ENCODE peak calls at places on chromosomes 6 and 20, in ten cellular contexts. One of them, this sample, is unnamed.

GRCh38 chr6:125301435-125302391 is at the start of gene HDDC2:
- DNase-seq in left ventricle myocardium superior: peak; percentile 88
- DNase-seq in T-helper 2 cell: peak; percentile 18
- DNase-seq in GM10248: peak; percentile 78
- DNase-seq in heart left ventricle: peak; percentile 91
- DNase-seq in activated T-cell treated with anti-CD3 and anti-CD28 coated beads, Interleukin-2, amount 50 U/mL, for 24 hours: peak; percentile 80
- DNase-seq in cerebellum: peak; percentile 68
- DNase-seq in iris pigment epithelial cell: peak; percentile 76
- DNase-seq in HTR-8/SVneo: peak; percentile 55
- DNase-seq in NCI-H69: peak; percentile 93
- DNase-seq in this sample: peak; percentile 75

GRCh38 chr6:109687271-109687721 is 3.7 kb downstream of the AK9 start:
- DNase-seq in NCI-H69: no peak
- DNase-seq in HTR-8/SVneo: no peak
- DNase-seq in T-helper 2 cell: no peak
- DNase-seq in heart left ventricle: no peak
- DNase-seq in left ventricle myocardium superior: no peak
- DNase-seq in GM10248: no peak
- DNase-seq in iris pigment epithelial cell: peak; percentile 91
- DNase-seq in cerebellum: no peak
- DNase-seq in activated T-cell treated with anti-CD3 and anti-CD28 coated beads, Interleukin-2, amount 50 U/mL, for 24 hours: no peak
- DNase-seq in this sample: peak; percentile 88

GRCh38 chr20:36856196-36856595 is 19.7 kb upstream of the TLDC2 start:
- DNase-seq in cerebellum: peak; percentile 69
- DNase-seq in GM10248: no peak
- DNase-seq in heart left ventricle: no peak
- DNase-seq in left ventricle myocardium superior: no peak
- DNase-seq in NCI-H69: no peak
- DNase-seq in T-helper 2 cell: no peak
- DNase-seq in iris pigment epithelial cell: no peak
- DNase-seq in HTR-8/SVneo: peak; percentile 91
- DNase-seq in activated T-cell treated with anti-CD3 and anti-CD28 coated beads, Interleukin-2, amount 50 U/mL, for 24 hours: no peak
- DNase-seq in this sample: no peak

GRCh38 chr6:169420912-169421543 is 167.4 kb upstream of the THBS2 start:
- DNase-seq in T-helper 2 cell: no peak
- DNase-seq in GM10248: no peak
- DNase-seq in left ventricle myocardium superior: no peak
- DNase-seq in heart left ventricle: no peak
- DNase-seq in NCI-H69: no peak
- DNase-seq in HTR-8/SVneo: no peak
- DNase-seq in iris pigment epithelial cell: peak; percentile 36
- DNase-seq in activated T-cell treated with anti-CD3 and anti-CD28 coated beads, Interleukin-2, amount 50 U/mL, for 24 hours: no peak
- DNase-seq in cerebellum: no peak
- DNase-seq in this sample: peak; percentile 46

GRCh38 chr6:130417951-130418350 is 52.1 kb downstream of the TMEM200A start:
- DNase-seq in T-helper 2 cell: no peak
- DNase-seq in NCI-H69: no peak
- DNase-seq in iris pigment epithelial cell: peak; percentile 93
- DNase-seq in activated T-cell treated with anti-CD3 and anti-CD28 coated beads, Interleukin-2, amount 50 U/mL, for 24 hours: no peak
- DNase-seq in GM10248: no peak
- DNase-seq in heart left ventricle: no peak
- DNase-seq in cerebellum: no peak
- DNase-seq in HTR-8/SVneo: no peak
- DNase-seq in left ventricle myocardium superior: no peak
- DNase-seq in this sample: peak; percentile 18

GRCh38 chr6:67475700-67476099 is 1159.4 kb upstream of the ADGRB3 start:
- DNase-seq in iris pigment epithelial cell: no peak
- DNase-seq in HTR-8/SVneo: no peak
- DNase-seq in NCI-H69: no peak
- DNase-seq in activated T-cell treated with anti-CD3 and anti-CD28 coated beads, Interleukin-2, amount 50 U/mL, for 24 hours: no peak
- DNase-seq in heart left ventricle: no peak
- DNase-seq in left ventricle myocardium superior: no peak
- DNase-seq in T-helper 2 cell: no peak
- DNase-seq in cerebellum: no peak
- DNase-seq in GM10248: no peak
- DNase-seq in this sample: no peak

GRCh38 chr20:23225407-23226060 is 125.1 kb upstream of the NXT1 start:
- DNase-seq in left ventricle myocardium superior: peak; percentile 58
- DNase-seq in heart left ventricle: no peak
- DNase-seq in HTR-8/SVneo: no peak
- DNase-seq in NCI-H69: no peak
- DNase-seq in GM10248: no peak
- DNase-seq in T-helper 2 cell: no peak
- DNase-seq in iris pigment epithelial cell: peak; percentile 98
- DNase-seq in cerebellum: no peak
- DNase-seq in activated T-cell treated with anti-CD3 and anti-CD28 coated beads, Interleukin-2, amount 50 U/mL, for 24 hours: no peak
- DNase-seq in this sample: peak; percentile 22

GRCh38 chr20:20457392-20458126 is 89.7 kb downstream of the INSM1 start:
- DNase-seq in heart left ventricle: no peak
- DNase-seq in T-helper 2 cell: no peak
- DNase-seq in HTR-8/SVneo: no peak
- DNase-seq in GM10248: no peak
- DNase-seq in activated T-cell treated with anti-CD3 and anti-CD28 coated beads, Interleukin-2, amount 50 U/mL, for 24 hours: no peak
- DNase-seq in cerebellum: no peak
- DNase-seq in NCI-H69: peak; percentile 92
- DNase-seq in iris pigment epithelial cell: peak; percentile 30
- DNase-seq in left ventricle myocardium superior: no peak
- DNase-seq in this sample: peak; percentile 55

GRCh38 chr6:11094411-11094851 is 797 bp downstream of the SMIM13 start:
- DNase-seq in NCI-H69: peak; percentile 83
- DNase-seq in iris pigment epithelial cell: peak; percentile 64
- DNase-seq in activated T-cell treated with anti-CD3 and anti-CD28 coated beads, Interleukin-2, amount 50 U/mL, for 24 hours: no peak
- DNase-seq in cerebellum: peak; percentile 46
- DNase-seq in heart left ventricle: no peak
- DNase-seq in HTR-8/SVneo: peak; percentile 35
- DNase-seq in left ventricle myocardium superior: peak; percentile 53
- DNase-seq in GM10248: peak; percentile 61
- DNase-seq in T-helper 2 cell: peak; percentile 13
- DNase-seq in this sample: peak; percentile 61

GRCh38 chr6:21679761-21680265 is 86.3 kb downstream of the SOX4 start:
- DNase-seq in T-helper 2 cell: no peak
- DNase-seq in HTR-8/SVneo: peak; percentile 53
- DNase-seq in cerebellum: no peak
- DNase-seq in iris pigment epithelial cell: peak; percentile 91
- DNase-seq in NCI-H69: no peak
- DNase-seq in left ventricle myocardium superior: no peak
- DNase-seq in GM10248: no peak
- DNase-seq in heart left ventricle: no peak
- DNase-seq in activated T-cell treated with anti-CD3 and anti-CD28 coated beads, Interleukin-2, amount 50 U/mL, for 24 hours: no peak
- DNase-seq in this sample: peak; percentile 87

GRCh38 chr6:157528931-157529653 is 148.1 kb downstream of the ZDHHC14 start:
- DNase-seq in iris pigment epithelial cell: peak; percentile 73
- DNase-seq in GM10248: no peak
- DNase-seq in activated T-cell treated with anti-CD3 and anti-CD28 coated beads, Interleukin-2, amount 50 U/mL, for 24 hours: no peak
- DNase-seq in HTR-8/SVneo: no peak
- DNase-seq in NCI-H69: peak; percentile 87
- DNase-seq in left ventricle myocardium superior: no peak
- DNase-seq in cerebellum: no peak
- DNase-seq in T-helper 2 cell: no peak
- DNase-seq in heart left ventricle: no peak
- DNase-seq in this sample: peak; percentile 13

GRCh38 chr6:13445005-13445743 is 42.2 kb downstream of the GFOD1 start:
- DNase-seq in heart left ventricle: peak; percentile 81
- DNase-seq in GM10248: no peak
- DNase-seq in T-helper 2 cell: no peak
- DNase-seq in HTR-8/SVneo: no peak
- DNase-seq in left ventricle myocardium superior: peak; percentile 77
- DNase-seq in cerebellum: no peak
- DNase-seq in iris pigment epithelial cell: peak; percentile 56
- DNase-seq in activated T-cell treated with anti-CD3 and anti-CD28 coated beads, Interleukin-2, amount 50 U/mL, for 24 hours: no peak
- DNase-seq in NCI-H69: peak; percentile 97
- DNase-seq in this sample: no peak

GRCh38 chr6:158962371-158962770 is 37.6 kb downstream of the RSPH3 start:
- DNase-seq in cerebellum: no peak
- DNase-seq in iris pigment epithelial cell: no peak
- DNase-seq in activated T-cell treated with anti-CD3 and anti-CD28 coated beads, Interleukin-2, amount 50 U/mL, for 24 hours: no peak
- DNase-seq in NCI-H69: no peak
- DNase-seq in HTR-8/SVneo: no peak
- DNase-seq in T-helper 2 cell: no peak
- DNase-seq in GM10248: no peak
- DNase-seq in left ventricle myocardium superior: no peak
- DNase-seq in heart left ventricle: no peak
- DNase-seq in this sample: no peak

GRCh38 chr20:34824861-34825529 is 456 bp downstream of the NCOA6 start:
- DNase-seq in HTR-8/SVneo: peak; percentile 71
- DNase-seq in heart left ventricle: peak; percentile 81
- DNase-seq in iris pigment epithelial cell: peak; percentile 40
- DNase-seq in left ventricle myocardium superior: peak; percentile 82
- DNase-seq in NCI-H69: peak; percentile 85
- DNase-seq in T-helper 2 cell: peak; percentile 53
- DNase-seq in GM10248: peak; percentile 86
- DNase-seq in cerebellum: peak; percentile 74
- DNase-seq in activated T-cell treated with anti-CD3 and anti-CD28 coated beads, Interleukin-2, amount 50 U/mL, for 24 hours: peak; percentile 79
- DNase-seq in this sample: peak; percentile 31

GRCh38 chr6:130020106-130020851 is 1.9 kb downstream of the L3MBTL3 start:
- DNase-seq in GM10248: peak; percentile 38
- DNase-seq in T-helper 2 cell: peak; percentile 9
- DNase-seq in left ventricle myocardium superior: peak; percentile 56
- DNase-seq in NCI-H69: peak; percentile 28
- DNase-seq in HTR-8/SVneo: no peak
- DNase-seq in iris pigment epithelial cell: peak; percentile 16
- DNase-seq in cerebellum: peak; percentile 1
- DNase-seq in heart left ventricle: no peak
- DNase-seq in activated T-cell treated with anti-CD3 and anti-CD28 coated beads, Interleukin-2, amount 50 U/mL, for 24 hours: peak; percentile 64
- DNase-seq in this sample: peak; percentile 10

GRCh38 chr6:63943826-63944225 is 308.2 kb downstream of the PHF3 start:
- DNase-seq in activated T-cell treated with anti-CD3 and anti-CD28 coated beads, Interleukin-2, amount 50 U/mL, for 24 hours: no peak
- DNase-seq in HTR-8/SVneo: no peak
- DNase-seq in left ventricle myocardium superior: no peak
- DNase-seq in T-helper 2 cell: no peak
- DNase-seq in GM10248: no peak
- DNase-seq in heart left ventricle: no peak
- DNase-seq in cerebellum: no peak
- DNase-seq in iris pigment epithelial cell: no peak
- DNase-seq in NCI-H69: peak; percentile 13
- DNase-seq in this sample: no peak

This sample was measured in astrocyte of the spinal cord.